ENCODE peak calls at places on chromosome 10, in five cellular contexts. G, D, I, W and X are unnamed samples.

GRCh38 chr10:82680688-82681087 is 805.7 kb downstream of the NRG3 start:
- DNase-seq in D (no peak), I (no peak), G (no peak), W (no peak), X (no peak)

GRCh38 chr10:93079663-93080349 is 6.1 kb downstream of the CYP26A1 start:
- DNase-seq in W (no peak), G (no peak), D (peak; percentile 20), I (no peak), X (no peak)

GRCh38 chr10:6382081-6382480 is 179.3 kb downstream of the PFKFB3 start:
- DNase-seq in W (no peak), I (peak; percentile 35), G (no peak), D (no peak), X (no peak)

GRCh38 chr10:96333091-96333490 is 25.7 kb downstream of the OPALIN start:
- DNase-seq in G (no peak), I (no peak), D (no peak), W (no peak), X (no peak)

GRCh38 chr10:25294032-25294926 is 119.5 kb downstream of the GPR158 start:
- DNase-seq in I (no peak), G (no peak), D (no peak), W (no peak), X (peak; percentile 7)

GRCh38 chr10:73218466-73219191 is 28.4 kb downstream of the DNAJC9 start:
- DNase-seq in W (peak; percentile 24), G (no peak), D (no peak), I (no peak), X (peak; percentile 26)

GRCh38 chr10:113381906-113382562 is 170.8 kb upstream of the HABP2 start:
- DNase-seq in W (no peak), G (no peak), D (no peak), I (peak; percentile 17), X (peak; percentile 39)

GRCh38 chr10:97331304-97331703 is 3.2 kb downstream of the FRAT2 start:
- DNase-seq in D (no peak), I (no peak), W (no peak), G (no peak), X (no peak)

GRCh38 chr10:61024801-61025201 is 80.8 kb upstream of the RHOBTB1 start:
- DNase-seq in G (no peak), W (peak; percentile 21), D (no peak), I (no peak), X (no peak)

GRCh38 chr10:84155521-84155920 is 16.2 kb downstream of the GHITM start:
- DNase-seq in D (no peak), I (no peak), G (no peak), W (no peak), X (no peak)